ENCODE peak calls at places on chromosomes 12 and 14, in six cellular contexts. One of them, this sample, is unnamed.

GRCh38 chr12:91225316-91225715 is 42.7 kb upstream of the DCN start:
- DNase-seq in H1: no peak
- DNase-seq in K562: no peak
- DNase-seq in HepG2: no peak
- DNase-seq in GM12878: no peak
- DNase-seq in GM12891: no peak
- DNase-seq in this sample: no peak

GRCh38 chr14:90381999-90382451 is 14.8 kb upstream of the CALM1 start:
- DNase-seq in GM12891: no peak
- DNase-seq in HepG2: peak; percentile 55
- DNase-seq in H1: peak; percentile 60
- DNase-seq in K562: peak; percentile 19
- DNase-seq in GM12878: no peak
- DNase-seq in this sample: no peak

GRCh38 chr12:104802198-104802597 is 155.9 kb downstream of the SLC41A2 start:
- DNase-seq in GM12878: no peak
- DNase-seq in HepG2: no peak
- DNase-seq in GM12891: no peak
- DNase-seq in K562: no peak
- DNase-seq in H1: no peak
- DNase-seq in this sample: no peak

GRCh38 chr14:56341766-56342418 is 223.7 kb downstream of the PELI2 start:
- DNase-seq in GM12891: no peak
- DNase-seq in GM12878: no peak
- DNase-seq in H1: no peak
- DNase-seq in HepG2: no peak
- DNase-seq in K562: no peak
- DNase-seq in this sample: no peak

GRCh38 chr12:46134205-46134811 is 134.5 kb downstream of the SLC38A1 start:
- DNase-seq in HepG2: no peak
- DNase-seq in K562: no peak
- DNase-seq in H1: no peak
- DNase-seq in GM12891: no peak
- DNase-seq in GM12878: no peak
- DNase-seq in this sample: no peak

GRCh38 chr12:39605996-39606395 is 13.6 kb downstream of the ABCD2 start:
- DNase-seq in GM12878: no peak
- DNase-seq in GM12891: no peak
- DNase-seq in H1: no peak
- DNase-seq in HepG2: no peak
- DNase-seq in K562: no peak
- DNase-seq in this sample: no peak

GRCh38 chr12:1962432-1963020 is 41.7 kb downstream of the DCP1B start:
- DNase-seq in GM12878: no peak
- DNase-seq in HepG2: no peak
- DNase-seq in H1: no peak
- DNase-seq in GM12891: no peak
- DNase-seq in K562: no peak
- DNase-seq in this sample: no peak

GRCh38 chr12:99619389-99620158 is 28.0 kb upstream of the GARIN6 start:
- DNase-seq in GM12878: no peak
- DNase-seq in HepG2: peak; percentile 14
- DNase-seq in H1: peak; percentile 56
- DNase-seq in GM12891: peak; percentile 2
- DNase-seq in K562: peak; percentile 9
- DNase-seq in this sample: no peak

GRCh38 chr12:3034067-3034750 is 43.0 kb upstream of the TSPAN9 start:
- DNase-seq in K562: peak; percentile 67
- DNase-seq in HepG2: peak; percentile 55
- DNase-seq in GM12891: peak; percentile 81
- DNase-seq in GM12878: no peak
- DNase-seq in H1: peak; percentile 92
- DNase-seq in this sample: peak; percentile 66

GRCh38 chr14:90545966-90546751 is 149.3 kb downstream of the CALM1 start:
- DNase-seq in GM12891: no peak
- DNase-seq in GM12878: no peak
- DNase-seq in K562: no peak
- DNase-seq in HepG2: no peak
- DNase-seq in H1: no peak
- DNase-seq in this sample: no peak

GRCh38 chr14:61705017-61705416 is 9.7 kb downstream of the HIF1A start:
- DNase-seq in K562: no peak
- DNase-seq in H1: no peak
- DNase-seq in GM12878: no peak
- DNase-seq in GM12891: no peak
- DNase-seq in HepG2: no peak
- DNase-seq in this sample: no peak

GRCh38 chr12:68627673-68628319 is 17.1 kb downstream of the RAP1B start:
- DNase-seq in GM12891: no peak
- DNase-seq in GM12878: no peak
- DNase-seq in K562: no peak
- DNase-seq in HepG2: no peak
- DNase-seq in H1: no peak
- DNase-seq in this sample: no peak

GRCh38 chr12:70721216-70721615 is 84.0 kb upstream of the PTPRB start:
- DNase-seq in K562: no peak
- DNase-seq in HepG2: no peak
- DNase-seq in H1: no peak
- DNase-seq in GM12891: no peak
- DNase-seq in GM12878: no peak
- DNase-seq in this sample: no peak

GRCh38 chr12:70719672-70720420 is 82.6 kb upstream of the PTPRB start:
- DNase-seq in GM12878: no peak
- DNase-seq in H1: peak; percentile 73
- DNase-seq in HepG2: peak; percentile 1
- DNase-seq in K562: peak; percentile 39
- DNase-seq in GM12891: no peak
- DNase-seq in this sample: no peak

GRCh38 chr12:70722584-70723343 is 85.5 kb upstream of the PTPRB start:
- DNase-seq in HepG2: no peak
- DNase-seq in K562: no peak
- DNase-seq in GM12891: no peak
- DNase-seq in H1: no peak
- DNase-seq in GM12878: no peak
- DNase-seq in this sample: no peak

GRCh38 chr12:70721958-70722357 is 84.7 kb upstream of the PTPRB start:
- DNase-seq in GM12891: no peak
- DNase-seq in GM12878: no peak
- DNase-seq in HepG2: no peak
- DNase-seq in H1: no peak
- DNase-seq in K562: no peak
- DNase-seq in this sample: no peak

GRCh38 chr12:70719084-70719483 is 81.9 kb upstream of the PTPRB start:
- DNase-seq in GM12878: no peak
- DNase-seq in H1: no peak
- DNase-seq in K562: no peak
- DNase-seq in HepG2: no peak
- DNase-seq in GM12891: no peak
- DNase-seq in this sample: no peak
- TF ChIP-seq POLR2AphosphoS5 in GM12878: no peak
- TF ChIP-seq POLR2AphosphoS5 in H1: no peak
- TF ChIP-seq POLR2AphosphoS5 in K562: no peak
- TF ChIP-seq POLR2AphosphoS5 in HepG2: no peak
- TF ChIP-seq POLR2AphosphoS5 in GM12891: no peak
- TF ChIP-seq POLR2AphosphoS5 in this sample: no peak

GRCh38 chr12:588658-589057 is 74.6 kb downstream of the NINJ2 start:
- DNase-seq in H1: no peak
- DNase-seq in GM12878: no peak
- DNase-seq in GM12891: no peak
- DNase-seq in K562: no peak
- DNase-seq in HepG2: no peak
- DNase-seq in this sample: no peak

GRCh38 chr12:590206-590750 is 73.0 kb downstream of the NINJ2 start:
- DNase-seq in HepG2: no peak
- DNase-seq in GM12891: no peak
- DNase-seq in K562: no peak
- DNase-seq in GM12878: no peak
- DNase-seq in H1: no peak
- DNase-seq in this sample: no peak

GRCh38 chr12:593396-593976 is 69.8 kb downstream of the NINJ2 start:
- DNase-seq in K562: no peak
- DNase-seq in GM12891: no peak
- DNase-seq in H1: no peak
- DNase-seq in HepG2: no peak
- DNase-seq in GM12878: no peak
- DNase-seq in this sample: no peak

GRCh38 chr12:591167-591570 is 72.1 kb downstream of the NINJ2 start:
- DNase-seq in K562: peak; percentile 44
- DNase-seq in GM12878: no peak
- DNase-seq in HepG2: no peak
- DNase-seq in H1: no peak
- DNase-seq in GM12891: no peak
- DNase-seq in this sample: no peak

GRCh38 chr12:591571-592505 is 71.4 kb downstream of the NINJ2 start:
- DNase-seq in H1: no peak
- DNase-seq in HepG2: peak; percentile 24
- DNase-seq in GM12878: no peak
- DNase-seq in K562: peak; percentile 91
- DNase-seq in GM12891: no peak
- DNase-seq in this sample: no peak
- TF ChIP-seq TAF1 in H1: no peak
- TF ChIP-seq TAF1 in HepG2: no peak
- TF ChIP-seq TAF1 in GM12878: no peak
- TF ChIP-seq TAF1 in K562: peak; percentile 35
- TF ChIP-seq TAF1 in GM12891: no peak
- TF ChIP-seq TAF1 in this sample: no peak

DNA sequence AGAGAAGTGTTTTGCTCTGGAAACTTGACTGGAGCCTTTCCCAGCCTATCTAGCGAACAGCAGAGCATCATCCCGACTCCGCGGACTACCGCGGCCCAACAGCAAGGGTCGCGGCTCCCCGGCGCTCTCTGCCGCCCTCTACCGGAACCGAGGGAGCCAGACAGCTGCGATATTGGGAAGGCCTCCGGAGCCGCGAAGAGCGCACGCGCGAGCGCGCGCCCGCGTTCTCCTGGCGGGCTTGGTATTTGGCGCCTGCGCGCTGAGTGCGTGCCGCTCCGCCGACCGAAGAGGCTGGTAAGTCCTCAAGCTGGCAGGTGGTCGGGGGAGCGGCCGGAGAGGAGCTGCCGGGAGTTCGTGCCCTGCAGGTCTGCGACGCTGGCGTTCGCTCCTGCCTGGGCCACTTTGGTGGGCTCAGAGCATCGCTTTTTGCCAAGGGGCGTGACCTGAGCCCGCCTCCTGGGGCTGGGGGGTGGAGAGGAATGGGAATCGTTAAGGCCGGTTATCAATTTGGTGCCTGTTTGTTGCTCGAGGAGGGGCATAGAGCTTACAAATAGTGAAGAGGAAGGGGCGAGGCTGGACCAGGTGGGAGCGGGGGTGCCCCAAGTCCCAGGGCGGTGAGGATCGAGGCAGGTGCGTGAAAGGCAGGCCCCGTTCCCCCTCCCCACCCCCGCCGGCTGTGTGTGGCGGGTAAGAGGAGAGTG is at the start of gene TMEM106C:
- DNase-seq in K562: peak; percentile 98
- DNase-seq in GM12891: peak; percentile 98
- DNase-seq in HepG2: peak; percentile 82
- DNase-seq in H1: peak; percentile 97
- DNase-seq in GM12878: peak; percentile 75
- DNase-seq in this sample: peak; percentile 98
- TF ChIP-seq POLR2A in K562: no peak
- TF ChIP-seq POLR2A in GM12891: peak; percentile 27
- TF ChIP-seq POLR2A in HepG2: peak; percentile 38
- TF ChIP-seq POLR2A in H1: no peak
- TF ChIP-seq POLR2A in GM12878: peak; percentile 82
- TF ChIP-seq POLR2A in this sample: peak; percentile 67

GRCh38 chr12:82357340-82357739 is 847 bp downstream of the CCDC59 start:
- DNase-seq in K562: no peak
- DNase-seq in H1: no peak
- DNase-seq in HepG2: no peak
- DNase-seq in GM12891: no peak
- DNase-seq in GM12878: no peak
- DNase-seq in this sample: no peak

GRCh38 chr12:82361461-82361915 is 3.2 kb downstream of the METTL25 start:
- DNase-seq in K562: no peak
- DNase-seq in GM12891: no peak
- DNase-seq in GM12878: no peak
- DNase-seq in HepG2: no peak
- DNase-seq in H1: no peak
- DNase-seq in this sample: no peak

GRCh38 chr12:82359115-82359478 is 768 bp downstream of the METTL25 start:
- DNase-seq in HepG2: no peak
- DNase-seq in GM12878: no peak
- DNase-seq in K562: no peak
- DNase-seq in GM12891: no peak
- DNase-seq in H1: no peak
- DNase-seq in this sample: no peak

GRCh38 chr12:82357845-82358199 is 365 bp downstream of the CCDC59 start:
- DNase-seq in HepG2: peak; percentile 13
- DNase-seq in K562: peak; percentile 23
- DNase-seq in GM12891: no peak
- DNase-seq in GM12878: no peak
- DNase-seq in H1: no peak
- DNase-seq in this sample: no peak

GRCh38 chr12:82358200-82359114 is at the start of the genes CCDC59 and METTL25:
- DNase-seq in H1: peak; percentile 98
- DNase-seq in GM12891: peak; percentile 74
- DNase-seq in K562: peak; percentile 86
- DNase-seq in GM12878: peak; percentile 90
- DNase-seq in HepG2: peak; percentile 95
- DNase-seq in this sample: peak; percentile 72
- TF ChIP-seq POLR2AphosphoS5 in H1: peak; percentile 99
- TF ChIP-seq POLR2AphosphoS5 in GM12891: peak; percentile 96
- TF ChIP-seq POLR2AphosphoS5 in K562: peak; percentile 88
- TF ChIP-seq POLR2AphosphoS5 in GM12878: peak; percentile 96
- TF ChIP-seq POLR2AphosphoS5 in HepG2: peak; percentile 90
- TF ChIP-seq POLR2AphosphoS5 in this sample: peak; percentile 97

DNA sequence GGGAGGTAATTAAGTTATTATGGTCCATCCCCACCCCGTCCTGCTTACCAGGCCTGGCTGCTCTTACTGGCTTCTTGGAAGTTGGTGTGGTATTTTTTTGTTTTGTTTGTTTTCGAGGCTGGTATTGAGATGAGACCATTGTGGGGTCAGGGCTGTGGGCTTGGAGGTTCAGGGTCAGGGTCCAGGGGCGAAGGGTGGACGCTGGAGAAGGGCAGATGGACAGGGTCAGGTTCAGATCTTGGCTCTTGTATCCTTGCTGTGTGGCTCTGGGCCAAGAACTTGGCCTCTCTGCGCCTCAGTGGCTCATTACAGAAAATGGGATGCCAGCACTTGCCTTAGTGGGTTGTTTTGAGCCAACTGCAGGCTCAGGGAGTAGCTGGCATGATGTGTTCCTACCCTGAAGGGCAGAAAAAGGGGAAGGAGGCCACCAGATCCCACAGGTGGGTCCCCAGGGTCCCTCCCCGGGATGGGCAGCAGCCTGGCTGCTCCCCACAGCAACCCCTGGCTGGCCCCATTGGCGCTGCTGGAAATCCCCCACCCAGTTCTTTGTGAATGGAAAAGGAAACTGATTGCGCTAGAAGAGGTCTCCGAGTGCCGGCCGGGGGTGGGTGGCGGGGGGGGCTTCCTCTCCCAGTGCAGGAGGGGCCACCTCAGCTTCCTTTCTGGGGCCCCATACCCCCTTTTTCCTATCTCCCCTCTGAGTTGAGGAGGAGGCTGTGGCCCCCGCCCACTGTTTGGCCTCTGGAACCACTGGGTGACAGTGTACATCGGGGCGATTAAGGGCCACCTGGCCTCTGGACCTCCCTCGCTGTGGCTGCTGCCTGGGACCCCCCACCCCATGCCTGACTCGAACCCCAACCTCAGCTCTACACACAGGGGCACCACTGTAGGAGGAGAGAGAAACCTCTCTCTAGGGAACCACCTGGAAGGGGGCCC is 25.0 kb downstream of the SH2B3 start:
- DNase-seq in GM12891: no peak
- DNase-seq in HepG2: no peak
- DNase-seq in GM12878: no peak
- DNase-seq in K562: no peak
- DNase-seq in H1: no peak
- DNase-seq in this sample: no peak
- TF ChIP-seq TAF1 in GM12891: no peak
- TF ChIP-seq TAF1 in HepG2: no peak
- TF ChIP-seq TAF1 in GM12878: peak; percentile 42
- TF ChIP-seq TAF1 in K562: no peak
- TF ChIP-seq TAF1 in H1: no peak
- TF ChIP-seq TAF1 in this sample: peak; percentile 18

This sample was measured in GM12892.